ENCODE peak calls at places on chromosomes 1 and 21, in eight cellular contexts. E, Y, A, T, K, M, J and L are unnamed samples. For H3K27me3, the result is how much of the 10 kb centered on the place peaks cover.

GRCh38 chr1:25216123-25216522 is 16.2 kb downstream of the SYF2 start:
- DNase-seq in E (no peak), Y (no peak), A (no peak), T (no peak), K (no peak), M (no peak), J (no peak), L (no peak)

GRCh38 chr1:151838491-151839412 is 868 bp downstream of the C2CD4D start:
- DNase-seq in E (no peak), Y (no peak), A (peak), T (no peak), K (no peak), M (no peak), J (no peak), L (no peak)

GRCh38 chr1:43027977-43028376 is 69.3 kb upstream of the SLC2A1 start:
- DNase-seq in E (no peak), Y (no peak), A (no peak), T (no peak), K (no peak), M (no peak), J (no peak), L (no peak)

GRCh38 chr1:46442317-46443161 is 47.1 kb upstream of the DMBX1 start:
- DNase-seq in E (peak), Y (peak), A (peak), T (peak), K (peak), M (peak), J (peak), L (peak)

GRCh38 chr1:3811595-3811911 is 15.3 kb upstream of the LRRC47 start:
- DNase-seq in E (no peak), Y (no peak), A (no peak), T (no peak), K (no peak), M (no peak), J (no peak), L (no peak)

GRCh38 chr1:9827558-9828185 is 3.9 kb upstream of the CLSTN1 start:
- DNase-seq in E (no peak), Y (peak), A (no peak), T (no peak), K (no peak), M (no peak), J (no peak), L (no peak)

GRCh38 chr1:116496380-116496779 is 74.4 kb downstream of the CD58 start:
- DNase-seq in E (peak), Y (peak), A (peak), T (no peak), K (no peak), M (no peak), J (no peak), L (peak)

GRCh38 chr1:115543247-115543646 is 98.5 kb upstream of the VANGL1 start:
- DNase-seq in E (no peak), Y (no peak), A (no peak), T (no peak), K (no peak), M (no peak), J (no peak), L (no peak)

GRCh38 chr1:81635816-81636215 is 164.9 kb upstream of the ADGRL2 start:
- DNase-seq in E (no peak), Y (no peak), A (no peak), T (no peak), K (no peak), M (no peak), J (no peak), L (no peak)

GRCh38 chr1:10862743-10863335 is 66.4 kb upstream of the CASZ1 start:
- DNase-seq in E (no peak), Y (no peak), A (no peak), T (no peak), K (no peak), M (no peak), J (no peak), L (no peak)
- H3K27me3 ChIP-seq in E (under half), Y (under half), A (half or more), T (under half), K (half or more), M (under half), J (under half), L (under half)

GRCh38 chr21:46049890-46050650 is 47.8 kb upstream of the COL6A2 start:
- DNase-seq in E (no peak), Y (no peak), A (no peak), T (no peak), K (no peak), M (no peak), J (no peak), L (no peak)
- H3K4me3 ChIP-seq in E (no peak), Y (no peak), A (peak), T (no peak), K (no peak), M (no peak), J (peak), L (no peak)

GRCh38 chr1:207288315-207288714 is 33.2 kb upstream of the CD55 start:
- DNase-seq in E (no peak), Y (no peak), A (no peak), T (no peak), K (no peak), M (no peak), J (no peak), L (no peak)

GRCh38 chr1:207283421-207283820 is 38.1 kb upstream of the CD55 start:
- DNase-seq in E (no peak), Y (no peak), A (no peak), T (no peak), K (no peak), M (no peak), J (no peak), L (no peak)

GRCh38 chr1:207284209-207284892 is 37.1 kb upstream of the CD55 start:
- DNase-seq in E (no peak), Y (no peak), A (no peak), T (no peak), K (no peak), M (no peak), J (no peak), L (no peak)

GRCh38 chr1:207289756-207290155 is 31.7 kb upstream of the CD55 start:
- DNase-seq in E (no peak), Y (no peak), A (no peak), T (no peak), K (no peak), M (no peak), J (no peak), L (no peak)

GRCh38 chr1:207286747-207287528 is 34.5 kb upstream of the CD55 start:
- DNase-seq in E (no peak), Y (no peak), A (peak), T (no peak), K (no peak), M (no peak), J (no peak), L (no peak)
- H3K27me3 ChIP-seq in E (under half), Y (under half), A (under half), T (under half), K (under half), M (under half), J (under half), L (under half)

GRCh38 chr1:245234217-245235120 is 79.7 kb downstream of the KIF26B start:
- DNase-seq in E (no peak), Y (no peak), A (no peak), T (no peak), K (no peak), M (no peak), J (no peak), L (no peak)
- H3K4me3 ChIP-seq in E (no peak), Y (no peak), A (no peak), T (no peak), K (no peak), M (no peak), J (no peak), L (no peak)

DNA sequence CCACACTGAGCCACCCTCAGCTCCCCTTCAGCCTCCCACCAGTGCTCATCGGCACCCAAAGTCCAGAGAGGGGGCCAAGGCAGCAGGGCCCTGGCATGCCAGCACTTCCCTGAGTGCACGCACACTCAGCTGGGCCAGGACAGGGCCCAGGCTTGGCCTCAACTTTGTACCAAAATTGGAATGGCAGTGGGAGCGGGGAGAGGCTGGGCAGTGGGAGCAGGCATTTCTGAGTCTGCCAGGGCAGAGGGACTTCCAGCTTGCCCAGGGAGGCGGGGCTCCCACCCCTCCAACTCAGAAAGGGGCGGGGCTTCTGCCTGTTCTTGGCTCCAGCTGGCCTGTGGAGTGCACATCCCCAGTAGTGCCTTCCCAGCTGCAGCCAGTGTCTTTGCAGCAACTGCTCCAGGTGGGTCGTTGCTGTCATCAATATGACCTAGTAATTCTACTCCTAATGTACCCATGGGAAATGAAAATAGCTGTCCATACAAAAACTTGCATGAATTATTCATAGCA is 10.3 kb upstream of the SNX7 start:
- DNase-seq in E (no peak), Y (no peak), A (no peak), T (no peak), K (no peak), M (peak), J (no peak), L (peak)
- H3K27me3 ChIP-seq in E (under half), Y (under half), A (under half), T (under half), K (under half), M (under half), J (under half), L (under half)